ENCODE peak calls at places on chromosomes 1 and 21, in five cellular contexts. I is lower lobe of right lung, S is A549, K is fibroblast of lung, X is GM23248. T is an unnamed sample. For H3K4me1, the result is how much of the 10 kb centered on the place peaks cover.

GRCh38 chr21:42702720-42703119 is 49.3 kb downstream of the PDE9A start:
- DNase-seq in I (no peak), X (no peak), K (no peak), S (no peak), T (no peak)

GRCh38 chr1:93613895-93614294 is 67.7 kb downstream of the BCAR3 start:
- DNase-seq in X (peak), K (peak), I (no peak), S (no peak), T (no peak)

GRCh38 chr1:24351918-24352637 is 32.9 kb downstream of the GRHL3 start:
- DNase-seq in I (no peak), S (peak), X (peak), K (peak), T (no peak)

GRCh38 chr21:40227111-40227510 is 359.9 kb downstream of the PCP4 start:
- DNase-seq in I (no peak), K (no peak), X (no peak), S (no peak), T (no peak)

GRCh38 chr1:110610741-110611286 is 4.7 kb upstream of the KCNA2 start:
- DNase-seq in S (no peak), X (no peak), I (no peak), K (no peak), T (peak)

GRCh38 chr1:222877854-222878253 is 63.0 kb downstream of the DISP1 start:
- DNase-seq in X (no peak), K (peak), S (no peak), I (no peak), T (no peak)

GRCh38 chr1:167467126-167467725 is 51.1 kb downstream of the CD247 start:
- DNase-seq in I (no peak), S (peak), X (no peak), K (no peak), T (peak)

GRCh38 chr1:178411756-178412399 is 84.9 kb downstream of the CLEC20A start:
- DNase-seq in S (no peak), I (no peak), X (no peak), K (no peak), T (no peak)

GRCh38 chr1:13926556-13926955 is 226.6 kb downstream of the PRDM2 start:
- DNase-seq in X (no peak), I (no peak), K (no peak), S (no peak), T (no peak)

GRCh38 chr1:223834660-223835263 is 11.0 kb downstream of the TP53BP2 start:
- DNase-seq in X (peak), S (no peak), K (peak), I (no peak), T (no peak)

GRCh38 chr1:24555591-24556413 is at the start of gene NCMAP:
- DNase-seq in S (no peak), X (peak), K (no peak), I (peak), T (no peak)

GRCh38 chr1:80918365-80918764 is 882.4 kb upstream of the ADGRL2 start:
- DNase-seq in I (no peak), S (no peak), X (no peak), K (peak), T (no peak)

GRCh38 chr1:183124259-183124658 is 61.8 kb upstream of the LAMC2 start:
- DNase-seq in S (no peak), K (no peak), X (no peak), I (no peak), T (no peak)

GRCh38 chr1:33379631-33380354 is 51.1 kb downstream of the PHC2 start:
- DNase-seq in S (no peak), K (peak), I (no peak), X (no peak), T (no peak)

GRCh38 chr1:159197767-159198557 is 6.7 kb upstream of the ACKR1 start:
- DNase-seq in I (peak), X (peak), K (peak), S (peak), T (no peak)

GRCh38 chr1:205704891-205705290 is 24.6 kb upstream of the SLC45A3 start:
- DNase-seq in K (no peak), I (no peak), S (no peak), X (no peak), T (no peak)

GRCh38 chr1:54329337-54329954 is 76.7 kb downstream of the SSBP3 start:
- DNase-seq in I (no peak), K (no peak), S (no peak), X (no peak), T (no peak)

GRCh38 chr1:153962088-153963029 is 978 bp downstream of the SLC39A1 start:
- DNase-seq in I (peak), K (peak), X (peak), S (peak), T (no peak)

GRCh38 chr1:153960206-153960605 is 1.8 kb upstream of the CRTC2 start:
- DNase-seq in S (no peak), X (no peak), I (no peak), K (no peak), T (no peak)

GRCh38 chr1:153959454-153959853 is 1.0 kb upstream of the CRTC2 start:
- DNase-seq in I (no peak), K (no peak), S (no peak), X (no peak), T (no peak)

GRCh38 chr1:153963030-153963849 is at the start of gene SLC39A1:
- DNase-seq in X (peak), K (peak), S (peak), I (peak), T (peak)

GRCh38 chr1:153961421-153961820 is 1.9 kb downstream of the SLC39A1 start:
- DNase-seq in K (no peak), S (no peak), X (no peak), I (no peak), T (no peak)
- H3K4me1 ChIP-seq in K (under half), S (under half), X (under half), I (half or more), T (under half)

DNA sequence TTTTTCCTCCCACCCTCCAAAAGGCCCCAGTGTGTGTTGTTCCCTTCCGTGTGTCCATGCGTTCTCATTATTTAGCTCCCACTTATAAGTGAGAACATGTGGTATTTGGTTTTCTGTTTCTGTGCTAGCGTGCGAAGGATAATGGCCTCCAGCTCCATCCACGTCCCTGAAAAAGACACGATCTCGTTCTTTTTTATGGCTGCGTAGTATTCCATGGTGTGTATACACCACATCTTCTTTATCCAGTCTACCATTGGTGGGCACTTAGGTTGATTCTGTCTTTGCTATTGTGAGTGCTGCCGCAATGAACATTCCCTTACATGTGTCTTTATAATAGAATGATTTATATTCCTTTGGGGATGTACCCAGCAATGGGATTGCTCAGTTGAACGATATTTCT is 177.8 kb downstream of the ETS2 start:
- DNase-seq in X (no peak), I (no peak), K (no peak), S (no peak), T (no peak)
- H3K4me1 ChIP-seq in X (under half), I (under half), K (under half), S (under half), T (under half)

GRCh38 chr21:34021726-34022125 is 51.7 kb upstream of the MRPS6 start:
- DNase-seq in K (no peak), S (no peak), I (no peak), X (no peak), T (no peak)

GRCh38 chr21:34024382-34024693 is 49.0 kb upstream of the MRPS6 start:
- DNase-seq in K (no peak), S (no peak), I (no peak), X (no peak), T (no peak)

GRCh38 chr21:34023691-34024381 is 49.5 kb upstream of the MRPS6 start:
- DNase-seq in K (no peak), S (no peak), X (no peak), I (no peak), T (no peak)

GRCh38 chr21:34020934-34021553 is 52.3 kb upstream of the MRPS6 start:
- DNase-seq in K (no peak), I (no peak), S (no peak), X (no peak), T (no peak)

GRCh38 chr21:34022557-34023335 is 50.6 kb upstream of the MRPS6 start:
- DNase-seq in X (peak), I (peak), S (no peak), K (no peak), T (no peak)
- H3K4me1 ChIP-seq in X (under half), I (under half), S (under half), K (under half), T (under half)

DNA sequence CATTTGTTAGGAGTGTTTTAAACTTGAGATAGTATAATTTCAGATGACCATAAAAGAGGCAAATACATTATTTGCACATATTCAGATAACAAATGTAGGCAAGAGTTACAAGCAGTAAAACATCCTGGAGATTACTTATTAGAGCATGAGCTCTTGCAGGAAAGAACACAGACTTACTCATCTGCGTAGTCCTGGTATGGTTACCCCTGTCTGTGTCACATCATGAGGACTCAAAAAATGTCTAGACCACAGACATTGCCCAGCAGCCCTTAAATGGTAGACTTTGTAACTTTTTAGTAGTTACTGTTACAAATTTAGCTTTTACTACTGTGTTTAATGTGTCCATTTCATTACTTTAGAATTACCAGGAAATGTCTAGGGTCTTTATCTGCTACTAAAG is 12.8 kb downstream of the CACHD1 start:
- DNase-seq in S (no peak), X (peak), I (no peak), K (no peak), T (no peak)
- H3K4me1 ChIP-seq in S (under half), X (under half), I (under half), K (under half), T (under half)

GRCh38 chr1:203325004-203325417 is 19.7 kb downstream of the BTG2 start:
- DNase-seq in X (no peak), I (no peak), K (no peak), S (no peak), T (no peak)
- H3K4me1 ChIP-seq in X (under half), I (half or more), K (under half), S (under half), T (under half)

GRCh38 chr1:51961231-51961630 is 29.3 kb downstream of the RAB3B start:
- DNase-seq in S (no peak), X (no peak), K (no peak), I (no peak), T (no peak)

GRCh38 chr1:51960262-51960661 is 30.2 kb downstream of the RAB3B start:
- DNase-seq in S (no peak), X (peak), I (no peak), K (no peak), T (no peak)

GRCh38 chr1:51962486-51963356 is 27.8 kb downstream of the RAB3B start:
- DNase-seq in I (no peak), X (peak), S (no peak), K (no peak), T (no peak)

GRCh38 chr1:51963592-51964308 is 26.8 kb downstream of the RAB3B start:
- DNase-seq in K (no peak), X (no peak), S (no peak), I (no peak), T (no peak)

DNA sequence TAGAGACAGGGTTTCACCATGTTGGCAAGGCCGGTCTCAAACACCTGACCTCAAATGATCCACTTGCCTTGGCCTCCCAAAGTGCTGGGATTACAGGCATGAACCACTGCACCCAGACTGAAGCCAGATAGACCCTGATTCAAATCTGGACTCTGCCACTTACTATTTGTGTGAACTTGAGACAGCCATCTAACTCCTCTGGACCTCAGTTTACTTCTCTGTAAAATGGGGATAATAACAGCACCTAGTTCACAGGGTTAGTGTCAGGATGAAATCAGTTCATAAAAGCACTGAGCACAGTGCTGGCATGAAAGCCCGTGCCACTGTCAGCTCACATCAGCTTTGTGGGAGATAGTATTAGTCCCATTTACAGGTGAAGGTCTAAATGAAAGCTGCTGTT is 28.5 kb downstream of the RAB3B start:
- DNase-seq in K (no peak), I (no peak), S (no peak), X (no peak), T (no peak)
- H3K4me1 ChIP-seq in K (under half), I (under half), S (under half), X (under half), T (under half)

GRCh38 chr1:2267051-2267830 is 39.1 kb downstream of the SKI start:
- DNase-seq in S (no peak), K (no peak), I (no peak), X (no peak), T (no peak)
- H3K4me1 ChIP-seq in S (under half), K (under half), I (half or more), X (under half), T (under half)

T was measured in RWPE2.